ENCODE peak calls at places on chromosome 2, in seven cellular contexts. X is A549, H is GM06990, Y is astrocyte, V is HepG2, L is left ventricle myocardium inferior, E is brain microvascular endothelial cell. K is an unnamed sample.

GRCh38 chr2:139791330-139791729 is 1011.1 kb upstream of the NXPH2 start:
- DNase-seq in X (no peak), H (no peak), Y (no peak), V (no peak), L (no peak), E (no peak), K (no peak)

GRCh38 chr2:236568922-236569592 is 568 bp upstream of the ACKR3 start:
- DNase-seq in X (no peak), H (no peak), Y (no peak), V (no peak), L (no peak), E (no peak), K (no peak)

GRCh38 chr2:75146903-75147332 is 52.4 kb downstream of the TACR1 start:
- DNase-seq in X (no peak), H (no peak), Y (peak; percentile 12), V (peak; percentile 54), L (no peak), E (no peak), K (peak; percentile 33)

GRCh38 chr2:11103984-11104793 is 51.1 kb upstream of the SLC66A3 start:
- DNase-seq in X (no peak), H (peak; percentile 70), Y (no peak), V (no peak), L (no peak), E (no peak), K (no peak)

GRCh38 chr2:3038636-3039035 is 339.0 kb downstream of the EIPR1 start:
- DNase-seq in X (no peak), H (no peak), Y (no peak), V (no peak), L (no peak), E (no peak), K (no peak)

GRCh38 chr2:240200230-240201051 is 60.0 kb upstream of the OTOS start:
- DNase-seq in X (no peak), H (no peak), Y (no peak), V (no peak), L (no peak), E (no peak), K (no peak)

GRCh38 chr2:70570041-70570661 is 16.5 kb upstream of the TGFA start:
- DNase-seq in X (peak; percentile 71), H (no peak), Y (peak; percentile 47), V (peak; percentile 65), L (no peak), E (no peak), K (no peak)

GRCh38 chr2:239182981-239183791 is 217.6 kb downstream of the HDAC4 start:
- DNase-seq in X (no peak), H (no peak), Y (no peak), V (no peak), L (peak; percentile 10), E (no peak), K (no peak)

GRCh38 chr2:98532761-98533160 is 75.6 kb downstream of the COA5 start:
- DNase-seq in X (no peak), H (no peak), Y (no peak), V (no peak), L (no peak), E (no peak), K (no peak)

DNA sequence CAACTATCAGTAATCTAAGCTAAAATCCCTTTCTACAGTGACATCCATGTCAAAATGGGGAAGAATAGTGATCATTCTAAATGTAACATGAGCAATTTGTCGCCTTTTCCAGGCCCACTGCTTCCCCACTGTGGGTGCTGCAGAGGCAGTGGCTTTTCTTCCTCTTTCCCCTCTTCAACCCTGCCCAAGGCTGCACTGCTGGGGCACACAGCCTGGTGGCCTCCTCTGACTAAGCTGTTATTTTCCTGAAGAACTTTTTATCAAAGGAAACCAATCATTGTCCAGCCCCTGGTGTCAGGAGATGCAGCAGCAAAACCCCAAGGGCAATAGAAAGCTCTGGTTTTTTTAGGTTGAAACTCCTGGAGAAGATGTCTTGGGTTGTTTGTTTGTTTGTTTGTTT is 117.6 kb upstream of the KLF7 start:
- DNase-seq in X (no peak), H (no peak), Y (no peak), V (no peak), L (peak; percentile 24), E (no peak), K (no peak)
- TF ChIP-seq CTCF in X (no peak), H (no peak), Y (no peak), V (no peak), L (peak; percentile 26), E (peak; percentile 47), K (no peak)

GRCh38 chr2:48357351-48357750 is 172.6 kb upstream of the STON1 start:
- DNase-seq in X (no peak), H (no peak), Y (no peak), V (no peak), L (no peak), E (no peak), K (no peak)
- H3K4me3 ChIP-seq in X (no peak overlapping the region), H (no peak overlapping the region), Y (no peak overlapping the region), V (no peak overlapping the region), L (no peak overlapping the region), E (no peak overlapping the region), K (no peak overlapping the region)

GRCh38 chr2:142876423-142876822 is 1.0 kb upstream of the KYNU start:
- DNase-seq in X (no peak), H (no peak), Y (no peak), V (no peak), L (no peak), E (no peak), K (no peak)
- TF ChIP-seq CTCF in X (peak; percentile 41), H (no peak), Y (no peak), V (no peak), L (no peak), E (no peak), K (no peak)

GRCh38 chr2:237886702-237887481 is 27.5 kb downstream of the RAMP1 start:
- DNase-seq in X (no peak), H (no peak), Y (peak; percentile 82), V (no peak), L (peak; percentile 85), E (no peak), K (no peak)
- H3K4me3 ChIP-seq in X (no peak overlapping the region), H (no peak overlapping the region), Y (no peak overlapping the region), V (no peak overlapping the region), L (no peak overlapping the region), E (no peak overlapping the region), K (no peak overlapping the region)

DNA sequence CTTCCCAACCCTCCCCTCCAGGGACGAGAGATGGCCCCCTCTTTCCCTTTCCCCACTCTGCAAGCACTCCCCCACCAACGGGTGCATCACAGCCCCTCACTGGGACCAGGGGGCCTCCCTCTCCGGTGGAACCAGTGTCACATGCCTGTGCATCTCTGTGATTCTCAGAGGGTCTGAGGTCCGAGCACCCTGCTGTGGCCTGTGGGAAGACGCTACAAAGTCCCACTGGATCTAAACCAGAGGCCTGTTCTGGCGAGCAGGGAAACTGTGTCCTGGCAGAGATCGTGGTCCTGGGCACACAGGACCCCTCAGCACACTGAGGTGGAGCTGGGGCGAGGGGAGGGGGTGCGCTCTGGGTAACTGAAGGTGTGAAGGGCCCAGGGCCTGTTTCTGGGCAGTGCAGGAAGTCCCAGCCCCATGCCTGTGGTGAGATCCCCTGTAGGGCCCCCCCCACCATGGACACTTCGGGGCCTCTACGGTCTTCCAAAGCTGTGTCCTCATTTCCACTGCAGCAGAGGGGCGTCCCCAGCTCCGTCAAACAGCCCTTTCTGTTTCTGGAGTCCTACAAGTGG is 8.0 kb downstream of the SNORC start:
- DNase-seq in X (no peak), H (no peak), Y (no peak), V (no peak), L (peak; percentile 4), E (no peak), K (no peak)
- TF ChIP-seq CTCF in X (no peak), H (no peak), Y (no peak), V (no peak), L (no peak), E (no peak), K (no peak)

DNA sequence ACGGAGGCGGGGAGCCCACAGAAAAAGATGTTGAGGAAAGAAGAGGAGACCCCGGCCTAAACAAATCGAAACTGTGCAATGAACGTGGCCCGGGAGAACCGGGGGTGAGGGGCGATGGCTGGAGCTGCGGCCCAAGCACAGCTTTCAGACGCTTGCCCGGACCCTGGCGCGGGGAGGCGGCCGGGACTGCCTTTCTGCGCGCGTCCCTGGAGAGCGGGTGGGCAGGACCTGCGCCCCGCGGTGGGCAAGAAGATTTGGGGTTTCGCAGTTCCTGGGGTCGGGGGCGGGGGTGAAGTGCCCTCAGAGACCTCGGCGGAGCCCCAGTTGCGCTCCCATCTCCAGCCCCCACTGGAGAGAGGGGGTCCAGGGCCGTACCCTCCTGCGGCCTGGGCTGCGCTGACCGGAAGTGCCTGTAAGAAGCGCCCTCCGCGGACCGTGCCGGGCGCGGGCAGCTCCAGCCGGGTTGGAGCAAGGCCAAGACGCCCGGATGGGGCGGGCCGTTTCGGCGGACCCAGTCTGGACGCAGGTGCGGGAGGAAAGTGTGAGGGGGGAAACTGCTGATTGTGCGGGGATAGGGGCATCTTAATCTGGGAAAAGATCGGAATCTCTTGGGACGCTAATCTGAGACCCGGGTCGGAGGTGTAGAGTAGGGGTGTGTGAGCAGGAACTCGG is 11.6 kb downstream of the EN1 start:
- DNase-seq in X (peak; percentile 38), H (no peak), Y (no peak), V (no peak), L (no peak), E (no peak), K (no peak)
- H3K4me3 ChIP-seq in X (peak overlapping the region; percentile 54), H (no peak overlapping the region), Y (peak overlapping the region; percentile 48), V (peak overlapping the region; percentile 25), L (peak overlapping the region; percentile 62), E (peak overlapping the region; percentile 35), K (peak overlapping the region; percentile 42)

DNA sequence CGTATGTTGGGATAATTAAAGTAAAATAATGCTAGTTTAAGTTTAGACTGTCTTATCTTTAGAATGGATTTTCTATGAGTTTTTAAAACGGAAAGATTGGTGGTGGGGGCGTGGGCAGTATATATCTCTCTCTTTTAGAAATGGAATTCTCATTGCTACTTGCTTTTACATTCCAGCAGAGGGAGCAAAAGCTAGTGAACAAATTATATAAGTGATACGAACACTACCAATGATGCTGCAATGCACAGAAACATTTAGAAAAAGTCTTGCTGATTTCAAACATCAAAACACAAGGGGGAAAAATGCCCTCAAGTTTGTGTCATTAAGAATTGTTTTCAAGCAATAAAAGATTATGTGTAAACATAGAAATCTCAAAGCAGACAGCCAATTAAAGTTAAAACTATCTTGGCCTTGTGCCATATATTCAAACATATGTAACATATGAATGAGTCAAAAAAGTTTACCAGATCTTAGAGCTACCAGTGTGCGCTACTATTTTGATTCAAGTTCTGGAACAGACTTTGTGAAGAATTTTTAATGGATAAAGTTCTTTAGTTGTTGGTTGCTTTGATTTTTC is 296.3 kb upstream of the KCNJ3 start:
- DNase-seq in X (peak; percentile 8), H (no peak), Y (peak; percentile 1), V (peak; percentile 53), L (no peak), E (peak; percentile 0), K (peak; percentile 12)
- TF ChIP-seq CTCF in X (peak; percentile 57), H (peak; percentile 40), Y (peak; percentile 40), V (peak; percentile 65), L (peak; percentile 49), E (peak; percentile 44), K (peak; percentile 19)